ENCODE peak calls at places on chromosomes 1 and 21, in five cellular contexts. N, H, D, T and C are unnamed samples.

GRCh38 chr1:46301406-46302090 is 1.9 kb downstream of the LRRC41 start:
- DNase-seq in N (peak), H (peak), D (peak), T (peak), C (no peak)

GRCh38 chr1:235930543-235930942 is 63.8 kb upstream of the LYST start:
- DNase-seq in N (no peak), H (no peak), D (no peak), T (no peak), C (no peak)

GRCh38 chr1:115761601-115762302 is 6.8 kb downstream of the CASQ2 start:
- DNase-seq in N (no peak), H (no peak), D (peak), T (peak), C (no peak)

GRCh38 chr1:41656088-41656487 is 171.6 kb upstream of the EDN2 start:
- DNase-seq in N (no peak), H (no peak), D (no peak), T (no peak), C (no peak)

GRCh38 chr21:34887729-34888568 is 161.2 kb downstream of the RUNX1 start:
- DNase-seq in N (peak), H (peak), D (peak), T (peak), C (peak)

GRCh38 chr1:7691557-7691956 is 79.5 kb upstream of the VAMP3 start:
- DNase-seq in N (no peak), H (no peak), D (no peak), T (no peak), C (no peak)

GRCh38 chr1:92877792-92878191 is 46.0 kb downstream of the RPL5 start:
- DNase-seq in N (no peak), H (no peak), D (peak), T (peak), C (no peak)

GRCh38 chr1:241156231-241156965 is 200.6 kb downstream of the RGS7 start:
- DNase-seq in N (no peak), H (no peak), D (peak), T (peak), C (no peak)

GRCh38 chr1:213200630-213201029 is 149.6 kb downstream of the RPS6KC1 start:
- DNase-seq in N (no peak), H (no peak), D (no peak), T (no peak), C (no peak)

GRCh38 chr1:155651861-155652661 is 36.5 kb downstream of the YY1AP1 start:
- DNase-seq in N (no peak), H (no peak), D (no peak), T (no peak), C (no peak)

GRCh38 chr1:91278754-91279153 is 125.9 kb downstream of the HFM1 start:
- DNase-seq in N (no peak), H (peak), D (peak), T (peak), C (no peak)

GRCh38 chr1:244067893-244068292 is 16.8 kb downstream of the ZBTB18 start:
- DNase-seq in N (no peak), H (no peak), D (no peak), T (peak), C (no peak)

GRCh38 chr1:217896490-217896889 is 265.3 kb downstream of the SPATA17 start:
- DNase-seq in N (no peak), H (no peak), D (peak), T (no peak), C (no peak)

GRCh38 chr1:205495237-205495823 is 9.1 kb upstream of the CDK18 start:
- DNase-seq in N (no peak), H (no peak), D (no peak), T (no peak), C (no peak)

GRCh38 chr1:36324322-36324802 is 917 bp upstream of the EVA1B start:
- DNase-seq in N (no peak), H (no peak), D (no peak), T (no peak), C (no peak)

GRCh38 chr1:167601442-167602380 is 28.3 kb upstream of the RCSD1 start:
- DNase-seq in N (no peak), H (peak), D (no peak), T (peak), C (no peak)

GRCh38 chr21:36706951-36707762 is 8.2 kb downstream of the SIM2 start:
- DNase-seq in N (no peak), H (no peak), D (peak), T (no peak), C (no peak)

GRCh38 chr1:183029591-183030000 is 6.4 kb downstream of the LAMC1 start:
- DNase-seq in N (no peak), H (no peak), D (peak), T (peak), C (no peak)

GRCh38 chr1:172914517-172915144 is 136.1 kb downstream of the TNFSF18 start:
- DNase-seq in N (no peak), H (peak), D (peak), T (peak), C (no peak)

GRCh38 chr21:44275041-44275440 is 10.6 kb upstream of the AIRE start:
- DNase-seq in N (no peak), H (no peak), D (no peak), T (no peak), C (no peak)

GRCh38 chr21:43345746-43346409 is 81.1 kb downstream of the SIK1 start:
- DNase-seq in N (no peak), H (peak), D (peak), T (peak), C (peak)

GRCh38 chr21:45129231-45129923 is 55.0 kb downstream of the ADARB1 start:
- DNase-seq in N (no peak), H (no peak), D (no peak), T (peak), C (no peak)

GRCh38 chr1:42933610-42934009 is 25.1 kb downstream of the SLC2A1 start:
- DNase-seq in N (no peak), H (no peak), D (no peak), T (no peak), C (no peak)

GRCh38 chr1:2972879-2973575 is 48.2 kb upstream of the ACTRT2 start:
- DNase-seq in N (no peak), H (no peak), D (no peak), T (no peak), C (no peak)

GRCh38 chr1:243763806-243764205 is 86.2 kb downstream of the AKT3 start:
- DNase-seq in N (no peak), H (no peak), D (no peak), T (no peak), C (no peak)

GRCh38 chr1:235835226-235835625 is 31.5 kb downstream of the LYST start:
- DNase-seq in N (no peak), H (no peak), D (peak), T (peak), C (no peak)

GRCh38 chr1:240644732-240645131 is 32.8 kb upstream of the GREM2 start:
- DNase-seq in N (no peak), H (no peak), D (no peak), T (no peak), C (no peak)

GRCh38 chr1:101290922-101291561 is 54.2 kb downstream of the S1PR1 start:
- DNase-seq in N (no peak), H (no peak), D (no peak), T (no peak), C (peak)

GRCh38 chr1:125119024-125119441 is 3934.3 kb downstream of the SRGAP2C start:
- DNase-seq in N (no peak), H (no peak), D (no peak), T (no peak), C (no peak)

GRCh38 chr1:145972580-145972979 is 8.1 kb downstream of the POLR3GL start:
- DNase-seq in N (no peak), H (no peak), D (no peak), T (no peak), C (no peak)

GRCh38 chr1:39958801-39959200 is 3.9 kb downstream of the MFSD2A start:
- DNase-seq in N (no peak), H (no peak), D (no peak), T (no peak), C (no peak)

GRCh38 chr1:10615932-10616671 is 141.4 kb downstream of the PEX14 start:
- DNase-seq in N (no peak), H (no peak), D (no peak), T (no peak), C (no peak)